ENCODE peak calls at places on chromosome 3, in four cellular contexts. I is HepG2, G is H1, L is GM12878. Z is an unnamed sample. For H3K4me1, the result is how much of the 10 kb centered on the place peaks cover.

GRCh38 chr3:125357032-125357658 is 18.0 kb downstream of the ZNF148 start:
- DNase-seq in I (peak), L (no peak), G (no peak), Z (no peak)

GRCh38 chr3:28989646-28990089 is 291.2 kb upstream of the RBMS3 start:
- DNase-seq in I (no peak), L (peak), G (no peak), Z (no peak)

GRCh38 chr3:186001838-186002237 is 64.0 kb upstream of the TRA2B start:
- DNase-seq in G (no peak), L (no peak), I (no peak), Z (no peak)

GRCh38 chr3:72060447-72061034 is 275.6 kb upstream of the PROK2 start:
- DNase-seq in G (no peak), L (no peak), I (no peak), Z (no peak)

GRCh38 chr3:146511402-146512134 is 32.8 kb downstream of the PLSCR1 start:
- DNase-seq in G (no peak), L (no peak), I (no peak), Z (no peak)

GRCh38 chr3:101803152-101803782 is 24.3 kb downstream of the NXPE3 start:
- DNase-seq in I (peak), G (no peak), L (no peak), Z (peak)

GRCh38 chr3:81643721-81644120 is 117.7 kb downstream of the GBE1 start:
- DNase-seq in L (no peak), G (no peak), I (peak), Z (no peak)

GRCh38 chr3:190786898-190787297 is 75.6 kb downstream of the GMNC start:
- DNase-seq in L (no peak), I (no peak), G (no peak), Z (no peak)

GRCh38 chr3:25574172-25574765 is 90.4 kb downstream of the TOP2B start:
- DNase-seq in L (no peak), G (no peak), I (no peak), Z (no peak)

GRCh38 chr3:86774082-86774691 is 216.8 kb downstream of the VGLL3 start:
- DNase-seq in I (peak), L (no peak), G (no peak), Z (no peak)

GRCh38 chr3:181558870-181559269 is 152.9 kb upstream of the SOX2 start:
- DNase-seq in L (no peak), G (no peak), I (no peak), Z (no peak)

GRCh38 chr3:197327701-197328100 is 29.3 kb upstream of the DLG1 start:
- DNase-seq in L (no peak), G (no peak), I (no peak), Z (no peak)

GRCh38 chr3:141393151-141394076 is 25.1 kb downstream of the ZBTB38 start:
- DNase-seq in L (no peak), I (no peak), G (no peak), Z (peak)

GRCh38 chr3:11002456-11002855 is 9.9 kb downstream of the SLC6A1 start:
- DNase-seq in L (no peak), G (no peak), I (peak), Z (no peak)

GRCh38 chr3:71565976-71566375 is 17.6 kb downstream of the FOXP1 start:
- DNase-seq in L (no peak), I (no peak), G (no peak), Z (no peak)

GRCh38 chr3:144084929-144085328 is 113.3 kb downstream of the DIPK2A start:
- DNase-seq in I (no peak), L (no peak), G (no peak), Z (no peak)

GRCh38 chr3:14576163-14576562 is 36.0 kb upstream of the GRIP2 start:
- DNase-seq in G (no peak), L (no peak), I (no peak), Z (no peak)

GRCh38 chr3:184549793-184550585 is 11.6 kb upstream of the EPHB3 start:
- DNase-seq in L (no peak), I (no peak), G (no peak), Z (peak)

GRCh38 chr3:23202203-23202920 is 765 bp upstream of the UBE2E2 start:
- DNase-seq in G (no peak), L (no peak), I (no peak), Z (no peak)

GRCh38 chr3:53193466-53194217 is 32.6 kb downstream of the PRKCD start:
- DNase-seq in I (no peak), G (no peak), L (no peak), Z (no peak)

GRCh38 chr3:96755519-96755918 is 58.9 kb upstream of the EPHA6 start:
- DNase-seq in L (no peak), I (no peak), G (no peak), Z (no peak)

GRCh38 chr3:198032445-198032936 is 72.5 kb downstream of the LMLN start:
- DNase-seq in G (no peak), I (no peak), L (no peak), Z (no peak)

GRCh38 chr3:4119119-4119518 is 184.1 kb upstream of the SETMAR start:
- DNase-seq in L (no peak), I (no peak), G (no peak), Z (no peak)

GRCh38 chr3:150597646-150598045 is 5.5 kb upstream of the SELENOT start:
- DNase-seq in G (no peak), L (no peak), I (no peak), Z (no peak)

GRCh38 chr3:58144478-58145142 is 66.2 kb downstream of the DNASE1L3 start:
- DNase-seq in G (no peak), L (no peak), I (peak), Z (no peak)

GRCh38 chr3:178079966-178080365 is 456.3 kb upstream of the KCNMB2 start:
- DNase-seq in I (no peak), L (no peak), G (no peak), Z (no peak)
- H3K4me1 ChIP-seq in I (under half), L (under half), G (under half), Z (under half)

DNA sequence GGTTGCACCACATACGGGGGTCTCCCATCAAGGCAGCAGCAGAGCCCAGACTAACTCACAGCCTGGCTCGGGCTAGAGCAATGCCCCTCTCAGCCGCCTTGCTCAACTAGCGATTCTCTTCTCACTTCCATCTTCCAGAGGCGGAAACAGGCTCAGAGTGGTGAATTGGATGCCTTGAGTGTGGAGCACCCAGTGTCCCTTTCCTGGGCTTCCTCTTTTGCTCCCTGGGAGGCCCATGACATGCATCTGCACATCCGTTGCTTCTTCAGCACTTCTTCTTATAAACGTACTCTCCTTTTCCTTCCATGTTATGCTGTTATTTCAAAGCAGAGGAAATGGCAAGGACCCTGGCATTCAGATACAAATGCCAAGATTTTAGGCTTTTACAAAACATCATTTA is 2.1 kb upstream of the IQSEC1 start:
- DNase-seq in G (no peak), L (no peak), I (no peak), Z (no peak)
- TF ChIP-seq SUZ12 in G (no peak), L (no peak), I (no peak), Z (no peak)

GRCh38 chr3:169661567-169662214 is 1.8 kb downstream of the MECOM start:
- DNase-seq in I (no peak), L (no peak), G (no peak), Z (no peak)
- H3K4me1 ChIP-seq in I (under half), L (under half), G (under half), Z (under half)

GRCh38 chr3:131702156-131702555 is 199.4 kb upstream of the MRPL3 start:
- DNase-seq in G (no peak), L (no peak), I (no peak), Z (no peak)
- TF ChIP-seq SUZ12 in G (no peak), L (no peak), I (no peak), Z (no peak)

GRCh38 chr3:172069473-172069872 is 30.1 kb downstream of the FNDC3B start:
- DNase-seq in L (no peak), G (no peak), I (no peak), Z (no peak)
- H3K4me1 ChIP-seq in L (under half), G (under half), I (half or more), Z (under half)

Z was measured in NT2/D1.